ENCODE peak calls at places on chromosome 12, in seven cellular contexts. Y is AG04449; C is stomach; Q is CD8-positive, alpha-beta memory T cell; V is fibroblast of the aortic adventitia; N is left ventricle myocardium inferior; J is Peyer's patch. I is an unnamed sample.

GRCh38 chr12:100926669-100927248 is 132.2 kb downstream of the ANO4 start:
- DNase-seq in Y (no peak), C (no peak), Q (no peak), V (peak; percentile 45), N (no peak), J (no peak), I (no peak)

GRCh38 chr12:62724947-62725447 is 210.0 kb downstream of the PPM1H start:
- DNase-seq in Y (peak; percentile 98), C (peak; percentile 67), Q (no peak), V (peak; percentile 98), N (no peak), J (no peak), I (no peak)

GRCh38 chr12:48765753-48766162 is 23.1 kb downstream of the ADCY6 start:
- DNase-seq in Y (no peak), C (no peak), Q (no peak), V (no peak), N (no peak), J (no peak), I (no peak)

GRCh38 chr12:62957233-62957953 is 22.4 kb upstream of the PPM1H start:
- DNase-seq in Y (no peak), C (no peak), Q (no peak), V (peak; percentile 11), N (no peak), J (no peak), I (no peak)

GRCh38 chr12:42386310-42386709 is 60.3 kb downstream of the PPHLN1 start:
- DNase-seq in Y (no peak), C (no peak), Q (no peak), V (no peak), N (no peak), J (no peak), I (no peak)

GRCh38 chr12:27468241-27468640 is 21.7 kb downstream of the SMCO2 start:
- DNase-seq in Y (no peak), C (no peak), Q (no peak), V (no peak), N (no peak), J (no peak), I (no peak)

GRCh38 chr12:90015228-90015627 is 306.6 kb upstream of the ATP2B1 start:
- DNase-seq in Y (no peak), C (no peak), Q (no peak), V (peak; percentile 84), N (no peak), J (no peak), I (no peak)

GRCh38 chr12:42588308-42588836 is 1.2 kb downstream of the PRICKLE1 start:
- DNase-seq in Y (no peak), C (no peak), Q (no peak), V (peak; percentile 48), N (no peak), J (no peak), I (no peak)

GRCh38 chr12:117660896-117661295 is 299.5 kb upstream of the NOS1 start:
- DNase-seq in Y (no peak), C (no peak), Q (no peak), V (no peak), N (no peak), J (no peak), I (no peak)

GRCh38 chr12:52628111-52628507 is 9.8 kb upstream of the KRT73 start:
- DNase-seq in Y (no peak), C (no peak), Q (no peak), V (no peak), N (no peak), J (no peak), I (no peak)

GRCh38 chr12:29710104-29710503 is 73.6 kb downstream of the TMTC1 start:
- DNase-seq in Y (no peak), C (no peak), Q (no peak), V (peak; percentile 10), N (peak; percentile 39), J (no peak), I (peak; percentile 49)

GRCh38 chr12:127628655-127629054 is 638.3 kb upstream of the TMEM132C start:
- DNase-seq in Y (peak; percentile 82), C (no peak), Q (no peak), V (peak; percentile 30), N (no peak), J (no peak), I (no peak)

GRCh38 chr12:131223171-131223761 is 269.6 kb downstream of the ADGRD1 start:
- DNase-seq in Y (no peak), C (no peak), Q (no peak), V (no peak), N (no peak), J (peak; percentile 21), I (no peak)

GRCh38 chr12:131223791-131224567 is 270.3 kb downstream of the ADGRD1 start:
- DNase-seq in Y (no peak), C (no peak), Q (no peak), V (no peak), N (no peak), J (peak; percentile 86), I (no peak)

GRCh38 chr12:131221061-131221945 is 267.6 kb downstream of the ADGRD1 start:
- DNase-seq in Y (no peak), C (no peak), Q (no peak), V (no peak), N (no peak), J (peak; percentile 71), I (no peak)

GRCh38 chr12:131221946-131222249 is 268.2 kb downstream of the ADGRD1 start:
- DNase-seq in Y (no peak), C (no peak), Q (no peak), V (no peak), N (no peak), J (no peak), I (no peak)

DNA sequence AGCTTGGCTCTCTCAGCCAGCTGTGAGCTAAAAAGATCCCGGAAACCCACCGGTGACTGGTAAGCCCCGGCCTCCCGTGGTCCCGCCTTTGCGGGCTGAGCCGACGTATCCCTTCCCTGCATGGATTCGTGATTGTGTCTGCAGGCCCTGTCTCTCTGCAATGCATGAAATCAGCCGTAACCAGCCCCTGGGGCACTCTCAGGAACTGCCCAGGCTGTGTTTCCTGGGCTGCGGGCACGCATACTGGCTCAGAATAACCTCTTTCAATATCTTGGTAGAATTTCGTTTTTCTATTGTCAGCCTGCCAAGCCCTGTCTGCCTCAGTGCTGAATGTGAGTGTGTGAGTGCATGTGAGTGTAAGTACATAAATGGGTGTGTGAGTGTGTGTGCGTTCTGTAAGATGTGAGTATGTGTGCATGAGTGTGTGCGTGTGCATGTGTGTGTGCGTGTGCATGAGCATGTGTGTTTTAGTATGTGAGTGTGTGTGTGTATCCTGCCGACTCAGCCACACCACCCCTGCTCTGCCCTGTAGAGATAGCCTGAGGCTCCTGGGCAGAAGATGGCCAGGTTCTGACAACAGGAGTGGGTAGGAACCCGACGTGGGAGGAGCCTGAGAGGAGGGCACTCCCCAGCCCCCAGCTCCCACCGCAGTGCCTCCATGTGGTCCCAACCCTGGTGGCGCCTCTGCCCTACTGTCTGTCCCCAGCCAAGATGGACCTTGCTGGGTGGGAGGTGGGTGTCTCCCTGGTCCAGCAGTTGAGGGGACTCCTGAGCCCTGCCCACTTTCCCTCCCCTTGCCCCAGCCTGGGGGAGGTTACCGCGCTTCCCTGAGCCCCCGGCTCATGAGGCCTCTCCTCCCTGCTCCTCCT is 268.8 kb downstream of the ADGRD1 start:
- DNase-seq in Y (no peak), C (no peak), Q (no peak), V (no peak), N (no peak), J (peak; percentile 65), I (no peak)
- H3K4me3 ChIP-seq in Y (no peak overlapping the region), C (no peak overlapping the region), Q (no peak overlapping the region), V (no peak overlapping the region), N (no peak overlapping the region), J (no peak overlapping the region), I (no peak overlapping the region)

GRCh38 chr12:56723889-56724659 is 1.0 kb downstream of the NACA start:
- DNase-seq in Y (peak; percentile 58), C (peak; percentile 34), Q (no peak), V (peak; percentile 89), N (peak; percentile 39), J (no peak), I (peak; percentile 81)

GRCh38 chr12:56725723-56726102 is 614 bp upstream of the NACA start:
- DNase-seq in Y (no peak), C (no peak), Q (no peak), V (no peak), N (no peak), J (no peak), I (no peak)

GRCh38 chr12:56723352-56723751 is 1.7 kb downstream of the NACA start:
- DNase-seq in Y (no peak), C (no peak), Q (no peak), V (no peak), N (no peak), J (no peak), I (no peak)

GRCh38 chr12:56724660-56724988 is 475 bp downstream of the NACA start:
- DNase-seq in Y (no peak), C (no peak), Q (no peak), V (no peak), N (no peak), J (no peak), I (no peak)

GRCh38 chr12:56724989-56725722 is at the start of gene NACA:
- DNase-seq in Y (peak; percentile 93), C (peak; percentile 98), Q (peak; percentile 98), V (peak; percentile 96), N (peak; percentile 99), J (peak; percentile 97), I (peak; percentile 100)
- H3K4me3 ChIP-seq in Y (peak within 1 kb of the TSS; percentile 99), C (peak within 1 kb of the TSS; percentile 93), Q (peak within 1 kb of the TSS; percentile 96), V (peak within 1 kb of the TSS; percentile 100), N (peak within 1 kb of the TSS; percentile 82), J (peak within 1 kb of the TSS; percentile 78), I (peak within 1 kb of the TSS; percentile 74)

DNA sequence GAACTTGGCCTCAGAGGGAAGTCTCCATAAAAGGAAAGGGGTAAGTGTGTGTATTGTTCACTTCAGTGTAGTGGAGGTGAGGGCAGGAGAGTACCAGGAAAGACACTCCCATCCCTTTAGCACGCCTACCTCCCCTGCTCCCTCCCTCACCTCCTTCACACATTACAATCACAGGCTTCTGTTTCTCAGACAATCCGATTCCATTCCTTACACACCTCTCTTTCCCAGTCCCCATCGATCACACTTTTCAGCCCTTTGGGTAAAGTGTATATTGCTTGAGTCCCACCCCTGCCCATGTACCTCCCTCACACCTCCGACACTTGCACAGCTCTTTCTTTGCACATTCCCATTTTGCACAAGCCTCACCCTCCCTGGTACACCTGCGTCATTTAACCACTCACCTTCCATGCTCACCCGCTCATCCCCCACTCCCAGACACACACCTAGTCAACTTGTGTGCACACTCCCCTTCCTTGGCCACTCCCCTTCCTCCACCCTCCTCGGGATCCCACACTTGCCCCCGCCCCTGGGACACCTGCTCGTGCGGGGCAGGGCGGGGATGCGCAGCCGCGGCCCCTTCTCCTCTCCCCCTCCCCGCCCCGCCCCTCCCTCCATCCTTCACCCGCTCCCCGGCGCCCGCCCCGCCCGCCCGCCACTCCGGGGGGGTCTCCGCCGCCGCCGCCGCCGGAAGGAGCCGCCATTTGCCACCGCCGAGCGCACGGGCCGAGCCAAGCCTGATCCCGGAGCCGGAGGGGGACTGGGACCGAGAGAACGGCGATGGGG is at the start of gene MARCHF9:
- DNase-seq in Y (no peak), C (peak; percentile 72), Q (peak; percentile 92), V (no peak), N (peak; percentile 59), J (peak; percentile 89), I (peak; percentile 66)
- H3K4me3 ChIP-seq in Y (peak within 1 kb of the TSS; percentile 56), C (peak within 1 kb of the TSS; percentile 88), Q (peak within 1 kb of the TSS; percentile 65), V (peak within 1 kb of the TSS; percentile 65), N (peak within 1 kb of the TSS; percentile 82), J (peak within 1 kb of the TSS; percentile 89), I (peak within 1 kb of the TSS; percentile 74)

GRCh38 chr12:111687255-111687654 is 1.4 kb downstream of the ACAD10 start:
- DNase-seq in Y (no peak), C (no peak), Q (no peak), V (no peak), N (no peak), J (no peak), I (no peak)
- H3K4me3 ChIP-seq in Y (peak overlapping the region; percentile 99), C (no peak overlapping the region), Q (no peak overlapping the region), V (peak overlapping the region; percentile 98), N (peak overlapping the region; percentile 92), J (no peak overlapping the region), I (no peak overlapping the region)